ENCODE peak calls at places on chromosomes 4 and X, in five cellular contexts. Y, N, T, A and W are unnamed samples.

GRCh38 chr4:111208970-111209369 is 586.1 kb upstream of the PITX2 start:
- DNase-seq in Y (no peak), N (no peak), T (no peak), A (no peak), W (no peak)

GRCh38 chrX:44432641-44433040 is 89.2 kb upstream of the EFHC2 start:
- DNase-seq in Y (no peak), N (no peak), T (no peak), A (no peak), W (no peak)

GRCh38 chrX:21702725-21703228 is 44.6 kb upstream of the KLHL34 start:
- DNase-seq in Y (no peak), N (no peak), T (no peak), A (no peak), W (no peak)

GRCh38 chrX:136272325-136272724 is 21.1 kb upstream of the MAP7D3 start:
- DNase-seq in Y (no peak), N (no peak), T (no peak), A (no peak), W (no peak)

GRCh38 chr4:86011117-86011516 is 348.7 kb downstream of the MAPK10 start:
- DNase-seq in Y (no peak), N (no peak), T (no peak), A (no peak), W (no peak)

GRCh38 chr4:155780773-155781172 is 22.0 kb downstream of the GUCY1B1 start:
- DNase-seq in Y (no peak), N (no peak), T (no peak), A (no peak), W (no peak)

GRCh38 chr4:37835031-37835430 is 8.5 kb downstream of the PGM2 start:
- DNase-seq in Y (no peak), N (no peak), T (no peak), A (no peak), W (no peak)

GRCh38 chr4:74578329-74578728 is 133.4 kb downstream of the AREG start:
- DNase-seq in Y (no peak), N (no peak), T (no peak), A (no peak), W (no peak)

GRCh38 chrX:151098996-151099395 is 77.4 kb upstream of the GPR50 start:
- DNase-seq in Y (no peak), N (no peak), T (no peak), A (no peak), W (peak)

GRCh38 chr4:157185363-157185762 is 35.2 kb upstream of the GRIA2 start:
- DNase-seq in Y (no peak), N (no peak), T (no peak), A (no peak), W (no peak)

GRCh38 chrX:43716696-43717095 is 60.6 kb downstream of the MAOA start:
- DNase-seq in Y (no peak), N (no peak), T (no peak), A (no peak), W (no peak)

GRCh38 chr4:22508376-22508775 is 7.5 kb downstream of the ADGRA3 start:
- DNase-seq in Y (no peak), N (no peak), T (no peak), A (no peak), W (no peak)

GRCh38 chr4:85963231-85963630 is 396.6 kb downstream of the MAPK10 start:
- DNase-seq in Y (no peak), N (no peak), T (no peak), A (no peak), W (no peak)

GRCh38 chrX:110851780-110852179 is 56.2 kb upstream of the CHRDL1 start:
- DNase-seq in Y (no peak), N (no peak), T (no peak), A (no peak), W (no peak)

GRCh38 chrX:98407526-98408049 is 1523.9 kb downstream of the RPA4 start:
- DNase-seq in Y (no peak), N (no peak), T (no peak), A (no peak), W (no peak)

GRCh38 chrX:106952988-106953387 is 32.8 kb downstream of the CLDN2 start:
- DNase-seq in Y (no peak), N (no peak), T (no peak), A (no peak), W (no peak)

GRCh38 chrX:69503228-69503834 is 795 bp upstream of the NALF2 start:
- DNase-seq in Y (no peak), N (peak), T (peak), A (peak), W (peak)

GRCh38 chrX:153411988-153412574 is 809 bp downstream of the ZFP92 start:
- DNase-seq in Y (no peak), N (no peak), T (no peak), A (no peak), W (no peak)

GRCh38 chr4:183098080-183098722 is 856 bp upstream of the WWC2 start:
- DNase-seq in Y (no peak), N (no peak), T (peak), A (no peak), W (peak)

GRCh38 chr4:89142691-89143669 is 31.6 kb downstream of the TIGD2 start:
- DNase-seq in Y (no peak), N (no peak), T (no peak), A (no peak), W (no peak)

GRCh38 chrX:78708171-78708570 is 39.3 kb upstream of the LPAR4 start:
- DNase-seq in Y (no peak), N (no peak), T (no peak), A (no peak), W (no peak)

GRCh38 chr4:25635501-25635900 is 20.1 kb upstream of the SLC34A2 start:
- DNase-seq in Y (no peak), N (no peak), T (no peak), A (peak), W (no peak)

GRCh38 chr4:84585276-84585675 is 2.3 kb downstream of the CDS1 start:
- DNase-seq in Y (no peak), N (no peak), T (no peak), A (no peak), W (no peak)

GRCh38 chr4:168908859-168909390 is 101.1 kb downstream of the CBR4 start:
- DNase-seq in Y (no peak), N (no peak), T (no peak), A (peak), W (no peak)

GRCh38 chr4:10006604-10007435 is 14.5 kb downstream of the SLC2A9 start:
- DNase-seq in Y (no peak), N (no peak), T (no peak), A (peak), W (no peak)

GRCh38 chr4:111136438-111136837 is 513.6 kb upstream of the PITX2 start:
- DNase-seq in Y (no peak), N (no peak), T (peak), A (no peak), W (peak)

GRCh38 chrX:129144172-129145038 is 378.9 kb downstream of the SMARCA1 start:
- DNase-seq in Y (no peak), N (no peak), T (no peak), A (no peak), W (no peak)

GRCh38 chr4:101697266-101697665 is 93.3 kb upstream of the BANK1 start:
- DNase-seq in Y (no peak), N (peak), T (no peak), A (no peak), W (no peak)

GRCh38 chr4:150010525-150011126 is 67.6 kb upstream of the DCLK2 start:
- DNase-seq in Y (no peak), N (peak), T (peak), A (peak), W (peak)

GRCh38 chr4:108072300-108072699 is 82.6 kb downstream of the HADH start:
- DNase-seq in Y (peak), N (no peak), T (no peak), A (no peak), W (no peak)

GRCh38 chrX:42695800-42696358 is 82.1 kb downstream of the PPP1R2C start:
- DNase-seq in Y (no peak), N (no peak), T (no peak), A (no peak), W (no peak)

GRCh38 chr4:44727471-44727870 is 1.1 kb upstream of the GNPDA2 start:
- DNase-seq in Y (no peak), N (no peak), T (no peak), A (no peak), W (no peak)